ENCODE peak calls at places on chromosomes 7 and 10, in four cellular contexts. One of them, this sample, is unnamed.
A peak's percentile ranks its signal among the peaks of the same experiment; 100 is the strongest.

GRCh38 chr10:89235073-89235798 is 16.3 kb downstream of the LIPA start:
- DNase-seq in foreskin fibroblast: peak; percentile 73
- DNase-seq in right atrium auricular region: peak; percentile 73
- DNase-seq in mucosa of descending colon: peak; percentile 36
- DNase-seq in this sample: no peak

GRCh38 chr10:66591865-66592264 is 334.0 kb upstream of the LRRTM3 start:
- DNase-seq in right atrium auricular region: no peak
- DNase-seq in mucosa of descending colon: no peak
- DNase-seq in foreskin fibroblast: peak; percentile 3
- DNase-seq in this sample: peak; percentile 11

GRCh38 chr10:128448796-128449195 is 322.6 kb upstream of the MKI67 start:
- DNase-seq in mucosa of descending colon: no peak
- DNase-seq in foreskin fibroblast: no peak
- DNase-seq in right atrium auricular region: no peak
- DNase-seq in this sample: no peak

GRCh38 chr7:51223505-51223904 is 93.1 kb downstream of the COBL start:
- DNase-seq in mucosa of descending colon: no peak
- DNase-seq in foreskin fibroblast: no peak
- DNase-seq in right atrium auricular region: peak; percentile 32
- DNase-seq in this sample: no peak

GRCh38 chr10:92732958-92733357 is 43.2 kb downstream of the HHEX start:
- DNase-seq in mucosa of descending colon: no peak
- DNase-seq in foreskin fibroblast: no peak
- DNase-seq in right atrium auricular region: no peak
- DNase-seq in this sample: no peak

GRCh38 chr10:6409982-6410694 is 169.9 kb downstream of the PRKCQ start:
- DNase-seq in foreskin fibroblast: peak; percentile 48
- DNase-seq in mucosa of descending colon: peak; percentile 69
- DNase-seq in right atrium auricular region: no peak
- DNase-seq in this sample: peak; percentile 39

GRCh38 chr10:35202050-35202449 is 75.4 kb downstream of the CREM start:
- DNase-seq in right atrium auricular region: no peak
- DNase-seq in mucosa of descending colon: no peak
- DNase-seq in foreskin fibroblast: no peak
- DNase-seq in this sample: no peak

GRCh38 chr10:22665329-22665728 is 49.0 kb downstream of the PIP4K2A start:
- DNase-seq in right atrium auricular region: no peak
- DNase-seq in mucosa of descending colon: no peak
- DNase-seq in foreskin fibroblast: no peak
- DNase-seq in this sample: no peak

GRCh38 chr10:24642921-24643678 is 80.6 kb downstream of the ARHGAP21 start:
- DNase-seq in mucosa of descending colon: peak; percentile 54
- DNase-seq in foreskin fibroblast: peak; percentile 71
- DNase-seq in right atrium auricular region: no peak
- DNase-seq in this sample: peak; percentile 78

GRCh38 chr7:47882635-47883034 is 65.6 kb downstream of the PKD1L1 start:
- DNase-seq in foreskin fibroblast: no peak
- DNase-seq in right atrium auricular region: peak; percentile 53
- DNase-seq in mucosa of descending colon: no peak
- DNase-seq in this sample: no peak

GRCh38 chr10:124596116-124596785 is 134.6 kb downstream of the LHPP start:
- DNase-seq in foreskin fibroblast: no peak
- DNase-seq in right atrium auricular region: no peak
- DNase-seq in mucosa of descending colon: no peak
- DNase-seq in this sample: no peak

GRCh38 chr10:58950618-58951017 is 225.8 kb upstream of the PHYHIPL start:
- DNase-seq in mucosa of descending colon: no peak
- DNase-seq in right atrium auricular region: no peak
- DNase-seq in foreskin fibroblast: no peak
- DNase-seq in this sample: peak; percentile 25

GRCh38 chr7:119344466-119344865 is 928.5 kb upstream of the KCND2 start:
- DNase-seq in right atrium auricular region: no peak
- DNase-seq in mucosa of descending colon: no peak
- DNase-seq in foreskin fibroblast: no peak
- DNase-seq in this sample: no peak
- TF ChIP-seq CTCF in right atrium auricular region: no peak
- TF ChIP-seq CTCF in mucosa of descending colon: no peak
- TF ChIP-seq CTCF in foreskin fibroblast: no peak
- TF ChIP-seq CTCF in this sample: no peak

GRCh38 chr10:113301342-113301984 is 251.4 kb upstream of the HABP2 start:
- DNase-seq in right atrium auricular region: no peak
- DNase-seq in mucosa of descending colon: no peak
- DNase-seq in foreskin fibroblast: no peak
- DNase-seq in this sample: no peak
- TF ChIP-seq CTCF in right atrium auricular region: no peak
- TF ChIP-seq CTCF in mucosa of descending colon: no peak
- TF ChIP-seq CTCF in foreskin fibroblast: no peak
- TF ChIP-seq CTCF in this sample: no peak

DNA sequence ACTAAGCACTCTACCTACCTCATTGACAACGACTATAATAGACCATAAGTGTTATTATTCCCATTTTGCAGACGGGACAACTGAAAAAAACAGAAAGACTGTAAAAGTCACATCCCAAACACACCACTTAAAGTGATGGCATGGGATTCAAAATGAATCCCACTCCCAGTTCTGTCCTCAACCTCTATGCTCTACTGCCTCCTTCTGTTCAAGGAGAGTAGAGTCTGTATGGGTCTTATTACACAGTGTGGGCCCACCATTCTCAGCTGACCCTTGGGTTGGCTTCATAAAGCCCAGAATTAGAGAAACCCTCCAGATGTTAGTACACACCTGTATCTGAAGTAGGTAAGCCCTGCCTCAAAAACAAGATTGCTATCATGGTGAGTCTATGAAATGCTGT is 102.2 kb downstream of the GRM8 start:
- DNase-seq in mucosa of descending colon: no peak
- DNase-seq in right atrium auricular region: no peak
- DNase-seq in foreskin fibroblast: no peak
- DNase-seq in this sample: no peak
- TF ChIP-seq CTCF in mucosa of descending colon: no peak
- TF ChIP-seq CTCF in right atrium auricular region: no peak
- TF ChIP-seq CTCF in foreskin fibroblast: no peak
- TF ChIP-seq CTCF in this sample: no peak

GRCh38 chr7:3434611-3435010 is 133.6 kb downstream of the SDK1 start:
- DNase-seq in foreskin fibroblast: no peak
- DNase-seq in mucosa of descending colon: no peak
- DNase-seq in right atrium auricular region: no peak
- DNase-seq in this sample: no peak
- TF ChIP-seq CTCF in foreskin fibroblast: no peak
- TF ChIP-seq CTCF in mucosa of descending colon: no peak
- TF ChIP-seq CTCF in right atrium auricular region: no peak
- TF ChIP-seq CTCF in this sample: no peak

GRCh38 chr10:114686013-114686412 is 27.9 kb upstream of the ABLIM1 start:
- DNase-seq in mucosa of descending colon: no peak
- DNase-seq in foreskin fibroblast: no peak
- DNase-seq in right atrium auricular region: no peak
- DNase-seq in this sample: no peak
- TF ChIP-seq CTCF in mucosa of descending colon: no peak
- TF ChIP-seq CTCF in foreskin fibroblast: no peak
- TF ChIP-seq CTCF in right atrium auricular region: no peak
- TF ChIP-seq CTCF in this sample: no peak

GRCh38 chr7:128892521-128893250 is 17.8 kb downstream of the KCP start:
- DNase-seq in mucosa of descending colon: no peak
- DNase-seq in foreskin fibroblast: no peak
- DNase-seq in right atrium auricular region: no peak
- DNase-seq in this sample: no peak
- TF ChIP-seq CTCF in mucosa of descending colon: no peak
- TF ChIP-seq CTCF in foreskin fibroblast: no peak
- TF ChIP-seq CTCF in right atrium auricular region: no peak
- TF ChIP-seq CTCF in this sample: no peak

DNA sequence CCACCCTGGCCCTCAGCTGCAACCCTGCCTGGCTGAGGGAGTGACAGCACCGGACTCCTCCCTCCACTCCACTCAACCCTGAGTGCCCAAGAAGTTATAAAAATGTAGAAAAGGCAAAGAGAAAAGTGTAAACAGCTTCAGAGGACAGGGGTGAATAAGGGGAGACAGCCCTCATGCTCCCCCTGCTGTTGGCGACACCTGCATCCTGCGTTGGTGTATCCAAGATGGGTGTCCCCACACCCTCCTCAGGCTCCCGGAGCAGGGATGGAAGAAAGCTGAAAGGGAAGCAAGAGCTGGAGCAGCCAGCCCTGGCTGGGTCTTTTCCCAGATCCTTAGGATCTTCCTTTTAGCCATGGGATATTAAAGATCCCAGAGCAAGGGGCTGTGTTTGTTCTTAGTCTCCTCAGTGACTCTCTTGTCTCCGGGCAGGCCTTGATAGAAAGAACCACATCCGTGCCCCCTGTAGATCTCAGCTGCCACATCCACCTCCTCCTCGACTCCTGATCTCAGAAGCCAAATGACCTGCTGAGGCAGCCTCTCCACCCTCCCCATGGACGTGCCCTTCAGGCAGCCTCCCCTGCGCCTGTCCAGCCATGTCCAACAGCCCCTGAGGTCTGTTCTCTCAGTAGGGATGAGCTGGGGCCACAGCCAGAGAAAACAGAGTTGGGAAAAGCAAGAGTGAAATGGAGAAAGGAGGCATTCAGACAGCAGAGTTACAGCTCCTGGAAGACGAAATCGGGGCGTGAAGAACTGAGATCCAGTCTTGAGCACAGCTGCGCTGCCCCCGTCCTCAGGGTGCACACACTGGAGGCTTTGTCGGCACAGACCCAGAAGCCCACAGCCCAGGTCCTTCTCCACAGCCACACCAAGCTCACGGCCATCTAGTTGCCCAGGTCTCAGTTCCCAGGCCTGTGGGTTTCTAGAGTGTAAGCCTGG is 6.8 kb downstream of the FAM131B start:
- DNase-seq in right atrium auricular region: no peak
- DNase-seq in foreskin fibroblast: no peak
- DNase-seq in mucosa of descending colon: no peak
- DNase-seq in this sample: no peak
- TF ChIP-seq CTCF in right atrium auricular region: no peak
- TF ChIP-seq CTCF in foreskin fibroblast: no peak
- TF ChIP-seq CTCF in mucosa of descending colon: no peak
- TF ChIP-seq CTCF in this sample: no peak

GRCh38 chr7:12524794-12525386 is 45.6 kb upstream of the SCIN start:
- DNase-seq in right atrium auricular region: no peak
- DNase-seq in foreskin fibroblast: peak; percentile 33
- DNase-seq in mucosa of descending colon: no peak
- DNase-seq in this sample: peak; percentile 39

GRCh38 chr7:12517451-12517850 is 53.1 kb upstream of the SCIN start:
- DNase-seq in foreskin fibroblast: no peak
- DNase-seq in mucosa of descending colon: no peak
- DNase-seq in right atrium auricular region: no peak
- DNase-seq in this sample: no peak

GRCh38 chr7:12519682-12520009 is 50.9 kb upstream of the SCIN start:
- DNase-seq in right atrium auricular region: no peak
- DNase-seq in mucosa of descending colon: no peak
- DNase-seq in foreskin fibroblast: no peak
- DNase-seq in this sample: no peak

GRCh38 chr7:12518920-12519681 is 51.4 kb upstream of the SCIN start:
- DNase-seq in right atrium auricular region: no peak
- DNase-seq in foreskin fibroblast: peak; percentile 1
- DNase-seq in mucosa of descending colon: peak; percentile 19
- DNase-seq in this sample: no peak
- TF ChIP-seq CTCF in right atrium auricular region: no peak
- TF ChIP-seq CTCF in foreskin fibroblast: peak; percentile 36
- TF ChIP-seq CTCF in mucosa of descending colon: no peak
- TF ChIP-seq CTCF in this sample: peak; percentile 37

GRCh38 chr7:8277394-8277982 is 15.5 kb upstream of the ICA1 start:
- DNase-seq in right atrium auricular region: no peak
- DNase-seq in mucosa of descending colon: peak; percentile 42
- DNase-seq in foreskin fibroblast: no peak
- DNase-seq in this sample: no peak
- TF ChIP-seq CTCF in right atrium auricular region: peak; percentile 20
- TF ChIP-seq CTCF in mucosa of descending colon: no peak
- TF ChIP-seq CTCF in foreskin fibroblast: no peak
- TF ChIP-seq CTCF in this sample: no peak

This sample was measured in astrocyte.